ENCODE peak calls at places on chromosome 19, in seven cellular contexts. L is left ventricle myocardium superior, Q is D341Med, U is AG08395, W is GOT3, F is NCI-H774, T is RWPE1. O is an unnamed sample.

GRCh38 chr19:4369109-4369887 is 25.9 kb downstream of the MPND start:
- DNase-seq in L (peak), Q (no peak), U (peak), W (no peak), F (no peak), T (peak), O (no peak)

GRCh38 chr19:7787141-7787540 is 24.1 kb downstream of the CLEC4M start:
- DNase-seq in L (peak), Q (no peak), U (no peak), W (no peak), F (no peak), T (no peak), O (no peak)

GRCh38 chr19:5128251-5128931 is 159.5 kb downstream of the KDM4B start:
- DNase-seq in L (peak), Q (no peak), U (peak), W (no peak), F (no peak), T (no peak), O (no peak)

GRCh38 chr19:21410166-21410565 is 13.2 kb downstream of the ZNF493 start:
- DNase-seq in L (no peak), Q (no peak), U (no peak), W (no peak), F (no peak), T (no peak), O (no peak)

GRCh38 chr19:29573486-29573885 is 32.6 kb upstream of the POP4 start:
- DNase-seq in L (no peak), Q (no peak), U (no peak), W (no peak), F (no peak), T (no peak), O (no peak)

GRCh38 chr19:3986260-3987041 is 1.2 kb upstream of the EEF2 start:
- DNase-seq in L (no peak), Q (peak), U (peak), W (no peak), F (peak), T (peak), O (peak)

GRCh38 chr19:38718747-38719543 is 25.3 kb downstream of the CAPN12 start:
- DNase-seq in L (peak), Q (peak), U (peak), W (no peak), F (no peak), T (no peak), O (peak)

GRCh38 chr19:4814625-4815425 is 16.7 kb downstream of the TICAM1 start:
- DNase-seq in L (no peak), Q (no peak), U (peak), W (no peak), F (no peak), T (no peak), O (no peak)

GRCh38 chr19:12841094-12841493 is 2.8 kb downstream of the MAST1 start:
- DNase-seq in L (no peak), Q (peak), U (no peak), W (no peak), F (no peak), T (no peak), O (peak)

GRCh38 chr19:17348700-17349099 is 11.3 kb downstream of the GTPBP3 start:
- DNase-seq in L (peak), Q (no peak), U (peak), W (peak), F (peak), T (no peak), O (no peak)